ENCODE peak calls at places on chromosomes 11 and 22, in six cellular contexts. O, S, E, L, A and G are unnamed samples.

GRCh38 chr22:37430941-37431340 is 3.7 kb upstream of the ELFN2 start:
- DNase-seq in O (no peak), S (no peak), E (no peak), L (no peak), A (no peak), G (no peak)

GRCh38 chr22:50573491-50574382 is 4.5 kb downstream of the CPT1B start:
- DNase-seq in O (no peak), S (no peak), E (no peak), L (no peak), A (no peak), G (no peak)

GRCh38 chr11:134407321-134407828 is 4.7 kb downstream of the B3GAT1 start:
- DNase-seq in O (no peak), S (no peak), E (no peak), L (no peak), A (no peak), G (no peak)

GRCh38 chr11:114366331-114367243 is 33.7 kb downstream of the C11orf71 start:
- DNase-seq in O (no peak), S (no peak), E (peak), L (peak), A (peak), G (no peak)

GRCh38 chr11:102254047-102254446 is 63.2 kb upstream of the BIRC3 start:
- DNase-seq in O (no peak), S (no peak), E (no peak), L (no peak), A (no peak), G (no peak)

GRCh38 chr22:38461414-38462081 is 6.3 kb upstream of the KDELR3 start:
- DNase-seq in O (peak), S (peak), E (peak), L (peak), A (peak), G (peak)

GRCh38 chr22:43945632-43946390 is 9.4 kb upstream of the SAMM50 start:
- DNase-seq in O (peak), S (no peak), E (no peak), L (peak), A (peak), G (peak)

GRCh38 chr11:128342511-128343133 is 244.7 kb downstream of the ETS1 start:
- DNase-seq in O (peak), S (no peak), E (peak), L (peak), A (peak), G (peak)

GRCh38 chr11:83070878-83071640 is 638 bp downstream of the RAB30 start:
- DNase-seq in O (no peak), S (peak), E (no peak), L (peak), A (no peak), G (no peak)

GRCh38 chr11:69953356-69953755 is 124.8 kb upstream of the ANO1 start:
- DNase-seq in O (no peak), S (no peak), E (no peak), L (no peak), A (no peak), G (no peak)

GRCh38 chr11:75380245-75380644 is 19.1 kb upstream of the RPS3 start:
- DNase-seq in O (no peak), S (no peak), E (no peak), L (no peak), A (no peak), G (no peak)

GRCh38 chr11:1705121-1706052 is 8.4 kb downstream of the KRTAP5-6 start:
- DNase-seq in O (no peak), S (no peak), E (peak), L (peak), A (peak), G (no peak)

GRCh38 chr11:70522613-70523311 is 124.4 kb downstream of the CTTN start:
- DNase-seq in O (no peak), S (no peak), E (no peak), L (no peak), A (no peak), G (no peak)

GRCh38 chr22:48740086-48740730 is 1087.5 kb downstream of the BRD1 start:
- DNase-seq in O (no peak), S (no peak), E (no peak), L (no peak), A (no peak), G (no peak)

GRCh38 chr22:37742374-37743092 is 45.7 kb downstream of the TRIOBP start:
- DNase-seq in O (no peak), S (peak), E (peak), L (peak), A (peak), G (no peak)

GRCh38 chr11:79400717-79401330 is 40.0 kb downstream of the TENM4 start:
- DNase-seq in O (no peak), S (no peak), E (no peak), L (no peak), A (peak), G (peak)

GRCh38 chr11:47863893-47864430 is 15.8 kb upstream of the NUP160 start:
- DNase-seq in O (no peak), S (no peak), E (no peak), L (peak), A (no peak), G (no peak)

GRCh38 chr22:36741968-36742367 is 34.0 kb downstream of the IFT27 start:
- DNase-seq in O (no peak), S (no peak), E (no peak), L (no peak), A (no peak), G (no peak)

GRCh38 chr11:22879615-22880014 is 19.3 kb upstream of the CCDC179 start:
- DNase-seq in O (no peak), S (no peak), E (no peak), L (no peak), A (peak), G (no peak)

GRCh38 chr11:86736303-86737143 is 63.8 kb upstream of the PRSS23 start:
- DNase-seq in O (no peak), S (no peak), E (no peak), L (no peak), A (no peak), G (no peak)

GRCh38 chr22:49500076-49500460 is 327.6 kb downstream of the BRD1 start:
- DNase-seq in O (no peak), S (no peak), E (no peak), L (no peak), A (no peak), G (no peak)

GRCh38 chr22:23712256-23712655 is 21.4 kb downstream of the RGL4 start:
- DNase-seq in O (no peak), S (no peak), E (no peak), L (no peak), A (no peak), G (no peak)

GRCh38 chr11:128902515-128903066 is 11.4 kb downstream of the KCNJ5 start:
- DNase-seq in O (no peak), S (no peak), E (peak), L (no peak), A (peak), G (no peak)

GRCh38 chr11:12377824-12378593 is 638 bp downstream of the PARVA start:
- DNase-seq in O (no peak), S (peak), E (peak), L (peak), A (peak), G (no peak)

GRCh38 chr11:120977470-120977869 is 46.4 kb upstream of the TBCEL start:
- DNase-seq in O (no peak), S (no peak), E (peak), L (no peak), A (peak), G (no peak)

GRCh38 chr22:26127126-26127525 is 42.1 kb upstream of the SEZ6L start:
- DNase-seq in O (no peak), S (no peak), E (no peak), L (no peak), A (no peak), G (no peak)

GRCh38 chr22:47605886-47606285 is 843.4 kb downstream of the TBC1D22A start:
- DNase-seq in O (no peak), S (no peak), E (no peak), L (no peak), A (no peak), G (no peak)

GRCh38 chr22:20020533-20021195 is at the start of gene TANGO2:
- DNase-seq in O (peak), S (peak), E (peak), L (peak), A (peak), G (peak)

GRCh38 chr11:125441648-125442410 is 54.2 kb downstream of the FEZ1 start:
- DNase-seq in O (no peak), S (no peak), E (no peak), L (no peak), A (no peak), G (no peak)

GRCh38 chr11:11540157-11540556 is 81.6 kb downstream of the GALNT18 start:
- DNase-seq in O (no peak), S (no peak), E (no peak), L (no peak), A (no peak), G (no peak)

GRCh38 chr11:131580466-131580865 is 210.1 kb downstream of the NTM start:
- DNase-seq in O (no peak), S (no peak), E (peak), L (no peak), A (no peak), G (no peak)

GRCh38 chr11:72589802-72590761 is 84.1 kb downstream of the PDE2A start:
- DNase-seq in O (peak), S (no peak), E (no peak), L (no peak), A (peak), G (peak)

GRCh38 chr22:36027960-36028645 is 521 bp downstream of the RBFOX2 start:
- DNase-seq in O (peak), S (no peak), E (no peak), L (no peak), A (no peak), G (peak)

GRCh38 chr11:44787981-44788380 is 61.2 kb downstream of the TSPAN18 start:
- DNase-seq in O (no peak), S (no peak), E (no peak), L (no peak), A (no peak), G (no peak)

GRCh38 chr22:49996532-49997220 is 15.9 kb downstream of the IL17REL start:
- DNase-seq in O (no peak), S (no peak), E (no peak), L (no peak), A (no peak), G (peak)

DNA sequence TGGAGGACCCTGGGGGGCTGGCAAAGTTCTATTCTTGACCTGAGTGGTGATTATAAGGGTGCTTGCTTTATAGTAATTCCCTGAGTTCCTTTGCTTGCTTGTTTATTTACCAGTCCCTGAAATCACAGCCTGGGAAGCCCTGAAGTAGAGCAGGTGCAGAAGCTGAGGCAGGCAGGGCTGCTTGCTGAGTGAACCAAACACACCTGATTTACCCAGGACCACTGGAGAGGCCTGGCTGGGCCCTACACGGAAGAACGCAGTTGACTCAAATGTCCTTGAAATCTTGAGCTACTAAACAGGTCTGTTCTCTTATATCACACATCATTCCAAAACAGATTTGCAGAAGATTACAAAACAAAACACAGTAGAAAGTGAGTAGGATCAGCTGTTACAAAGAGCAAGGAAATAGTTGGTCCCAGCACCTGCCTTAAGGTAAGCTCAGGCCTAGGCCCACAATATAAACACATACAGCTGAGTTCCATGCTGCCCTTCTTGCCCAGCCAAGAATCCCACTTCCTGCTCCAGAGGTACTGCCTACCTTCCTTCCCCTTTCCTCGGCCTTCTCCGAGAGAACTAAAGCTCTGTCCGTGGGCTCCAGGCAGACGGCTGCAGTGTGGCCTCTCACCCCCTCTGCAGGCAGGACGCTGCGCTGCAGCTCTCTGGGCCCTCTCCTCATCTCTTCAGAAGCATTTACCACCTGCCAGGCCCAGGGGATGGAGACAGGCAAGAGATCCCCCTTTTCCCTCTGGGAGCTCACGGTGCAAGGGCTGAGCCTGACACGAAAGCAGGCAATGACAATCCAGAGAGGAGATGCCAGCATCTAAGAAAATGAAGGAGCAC is 46.1 kb upstream of the SCUBE2 start:
- DNase-seq in O (peak), S (peak), E (peak), L (peak), A (peak), G (peak)
- TF ChIP-seq CTCF in O (peak), S (peak), E (peak), L (peak), A (peak), G (peak)

GRCh38 chr11:13963949-13964770 is 1.6 kb downstream of the SPON1 start:
- DNase-seq in O (no peak), S (peak), E (no peak), L (no peak), A (no peak), G (peak)

GRCh38 chr11:13963169-13963948 is 836 bp downstream of the SPON1 start:
- DNase-seq in O (peak), S (peak), E (peak), L (peak), A (no peak), G (peak)

GRCh38 chr11:13964771-13965074 is 2.2 kb downstream of the SPON1 start:
- DNase-seq in O (no peak), S (no peak), E (no peak), L (no peak), A (no peak), G (no peak)

GRCh38 chr11:13962198-13962561 is 343 bp upstream of the SPON1 start:
- DNase-seq in O (no peak), S (no peak), E (no peak), L (no peak), A (no peak), G (no peak)

GRCh38 chr11:13962562-13963168 is at the start of gene SPON1:
- DNase-seq in O (no peak), S (peak), E (peak), L (peak), A (no peak), G (peak)
- TF ChIP-seq CTCF in O (no peak), S (no peak), E (no peak), L (no peak), A (no peak), G (no peak)

GRCh38 chr11:41431784-41432183 is 27.7 kb downstream of the LRRC4C start:
- DNase-seq in O (no peak), S (no peak), E (no peak), L (no peak), A (no peak), G (no peak)
- TF ChIP-seq CTCF in O (peak), S (no peak), E (peak), L (no peak), A (no peak), G (peak)

GRCh38 chr11:34149274-34149673 is 43.8 kb downstream of the NAT10 start:
- DNase-seq in O (no peak), S (no peak), E (no peak), L (no peak), A (no peak), G (no peak)

GRCh38 chr11:34148504-34149165 is 43.2 kb downstream of the NAT10 start:
- DNase-seq in O (no peak), S (no peak), E (no peak), L (peak), A (no peak), G (no peak)

GRCh38 chr11:34151166-34151565 is 45.7 kb downstream of the NAT10 start:
- DNase-seq in O (no peak), S (no peak), E (no peak), L (no peak), A (no peak), G (no peak)

GRCh38 chr11:34150494-34151151 is 45.2 kb downstream of the NAT10 start:
- DNase-seq in O (no peak), S (no peak), E (peak), L (peak), A (no peak), G (no peak)

DNA sequence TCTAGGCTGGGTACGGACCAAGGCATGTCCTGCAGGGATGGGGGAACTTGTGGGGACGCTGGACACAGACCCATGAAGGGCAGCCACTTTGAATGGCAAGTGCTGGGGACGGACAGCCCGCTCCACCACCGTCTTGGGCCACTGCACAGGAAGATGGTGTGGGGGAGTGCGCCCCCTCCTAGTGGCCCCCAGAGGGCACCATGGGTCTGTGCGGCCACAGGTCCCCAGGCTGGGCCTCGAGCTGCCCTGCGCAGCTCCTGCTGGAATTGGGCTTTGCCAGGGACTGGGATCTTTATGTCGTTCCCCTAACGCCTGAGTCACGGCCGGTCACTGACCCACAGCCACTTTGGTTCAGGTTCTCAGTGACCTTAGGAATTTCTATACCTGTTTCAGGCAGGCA is 44.4 kb downstream of the NAT10 start:
- DNase-seq in O (no peak), S (no peak), E (no peak), L (no peak), A (peak), G (no peak)
- TF ChIP-seq CTCF in O (peak), S (peak), E (peak), L (peak), A (peak), G (peak)

GRCh38 chr11:112086422-112087191 is at the start of the genes SDHD and TIMM8B:
- DNase-seq in O (peak), S (peak), E (peak), L (peak), A (peak), G (peak)
- TF ChIP-seq CTCF in O (no peak), S (peak), E (peak), L (peak), A (peak), G (peak)

DNA sequence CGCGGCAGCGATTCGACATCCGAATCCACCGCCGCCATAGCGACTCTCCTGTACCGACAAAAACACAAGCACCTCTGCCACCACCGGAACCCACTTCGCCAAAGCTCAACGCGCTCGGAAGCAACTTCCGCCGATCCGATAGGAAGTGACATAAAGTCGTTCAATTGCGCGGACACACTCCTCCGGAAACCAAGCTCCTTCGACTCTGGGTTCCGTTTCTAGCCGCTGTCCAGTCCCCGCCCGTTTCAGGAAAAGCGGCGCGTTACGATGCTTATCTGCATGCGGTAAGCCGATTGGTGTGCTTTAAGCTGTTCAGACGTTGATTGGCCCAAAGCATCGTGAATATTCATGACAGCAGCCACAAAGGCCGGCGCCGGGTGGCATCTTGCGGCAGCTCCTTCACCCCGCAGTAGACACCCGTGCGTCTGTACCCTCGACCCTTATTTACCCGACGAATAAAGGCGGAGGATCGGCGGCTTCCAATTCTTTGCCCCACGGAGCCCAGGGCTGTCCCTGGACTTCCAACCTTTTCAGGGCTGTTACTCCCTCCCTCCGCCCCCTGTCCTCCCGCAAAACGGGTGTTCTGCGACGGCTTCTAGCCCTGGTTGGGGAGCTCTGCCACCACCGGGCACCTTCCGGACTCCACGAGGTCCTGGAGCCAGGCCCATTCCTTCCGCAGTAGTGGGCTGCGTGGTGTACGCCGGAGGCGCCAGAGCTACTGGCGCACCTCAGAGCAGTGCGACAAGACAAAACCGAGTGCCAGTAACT is at the start of gene TUT1:
- DNase-seq in O (peak), S (peak), E (peak), L (peak), A (peak), G (peak)
- TF ChIP-seq CTCF in O (no peak), S (peak), E (no peak), L (no peak), A (no peak), G (no peak)